ENCODE peak calls at places on chromosomes 12 and 14, in eight cellular contexts. Y is kidney; Z is iPS DF 6.9; C is CD4-positive, alpha-beta memory T cell; A is pancreas; G is neuronal stem cell; P is GM12865; S is CD8-positive, alpha-beta T cell. X is an unnamed sample.

GRCh38 chr14:47710581-47710980 is 35.2 kb upstream of the MDGA2 start:
- DNase-seq in Y (no peak), Z (no peak), C (no peak), A (no peak), G (no peak), P (no peak), S (no peak), X (no peak)

GRCh38 chr12:63900922-63901793 is 56.7 kb downstream of the SRGAP1 start:
- DNase-seq in Y (no peak), Z (no peak), C (no peak), A (no peak), G (no peak), P (no peak), S (no peak), X (no peak)

GRCh38 chr14:75343914-75344313 is 65.3 kb downstream of the FOS start:
- DNase-seq in Y (no peak), Z (no peak), C (no peak), A (no peak), G (no peak), P (no peak), S (no peak), X (no peak)

GRCh38 chr14:44166611-44167010 is 340.5 kb downstream of the FSCB start:
- DNase-seq in Y (no peak), Z (no peak), C (no peak), A (no peak), G (no peak), P (no peak), S (no peak), X (no peak)

GRCh38 chr14:24415421-24416253 is 13.8 kb downstream of the CBLN3 start:
- DNase-seq in Y (no peak), Z (no peak), C (no peak), A (peak), G (no peak), P (no peak), S (no peak), X (no peak)

GRCh38 chr12:89345830-89346740 is 6.2 kb downstream of the DUSP6 start:
- DNase-seq in Y (no peak), Z (no peak), C (peak), A (peak), G (peak), P (peak), S (no peak), X (peak)

GRCh38 chr12:131832393-131833231 is 4.4 kb downstream of the MMP17 start:
- DNase-seq in Y (no peak), Z (no peak), C (no peak), A (peak), G (no peak), P (no peak), S (no peak), X (no peak)

GRCh38 chr14:20560961-20561360 is at the start of gene RNASE9:
- DNase-seq in Y (no peak), Z (no peak), C (no peak), A (no peak), G (no peak), P (no peak), S (no peak), X (peak)

GRCh38 chr12:2244013-2244861 is 191.4 kb downstream of the CACNA1C start:
- DNase-seq in Y (no peak), Z (peak), C (no peak), A (no peak), G (peak), P (no peak), S (no peak), X (no peak)

GRCh38 chr14:58875613-58876012 is 237.9 kb downstream of the DACT1 start:
- DNase-seq in Y (no peak), Z (no peak), C (no peak), A (no peak), G (no peak), P (no peak), S (no peak), X (no peak)

GRCh38 chr12:123916729-123917128 is 55.9 kb downstream of the CCDC92 start:
- DNase-seq in Y (no peak), Z (no peak), C (no peak), A (no peak), G (no peak), P (no peak), S (no peak), X (no peak)

GRCh38 chr12:46388427-46388992 is 15.9 kb upstream of the SLC38A2 start:
- DNase-seq in Y (no peak), Z (no peak), C (no peak), A (no peak), G (no peak), P (peak), S (no peak), X (no peak)

GRCh38 chr12:27936196-27936595 is 36.3 kb downstream of the PTHLH start:
- DNase-seq in Y (no peak), Z (no peak), C (no peak), A (no peak), G (no peak), P (no peak), S (no peak), X (no peak)

GRCh38 chr14:54572316-54572715 is 5.4 kb downstream of the SAMD4A start:
- DNase-seq in Y (no peak), Z (peak), C (peak), A (no peak), G (no peak), P (peak), S (no peak), X (no peak)

GRCh38 chr12:26636710-26637328 is 196.2 kb downstream of the ITPR2 start:
- DNase-seq in Y (no peak), Z (no peak), C (no peak), A (no peak), G (no peak), P (no peak), S (no peak), X (no peak)

GRCh38 chr14:21978184-21978998 is 304.8 kb upstream of the OR4E1 start:
- DNase-seq in Y (no peak), Z (peak), C (peak), A (no peak), G (peak), P (peak), S (no peak), X (peak)

GRCh38 chr12:104643921-104644669 is 187.3 kb downstream of the CHST11 start:
- DNase-seq in Y (no peak), Z (no peak), C (no peak), A (no peak), G (no peak), P (peak), S (no peak), X (peak)

GRCh38 chr12:120321382-120322202 is 6.0 kb downstream of the PLA2G1B start:
- DNase-seq in Y (peak), Z (no peak), C (no peak), A (peak), G (no peak), P (no peak), S (no peak), X (no peak)

GRCh38 chr14:106491851-106492250 is 965.5 kb downstream of the TMEM121 start:
- DNase-seq in Y (no peak), Z (no peak), C (no peak), A (peak), G (no peak), P (no peak), S (no peak), X (no peak)

GRCh38 chr12:6950944-6951540 is at the start of gene PTPN6:
- DNase-seq in Y (peak), Z (no peak), C (peak), A (peak), G (no peak), P (peak), S (no peak), X (peak)

GRCh38 chr14:31441273-31442110 is 15.8 kb downstream of the DTD2 start:
- DNase-seq in Y (no peak), Z (no peak), C (no peak), A (no peak), G (no peak), P (no peak), S (no peak), X (no peak)

GRCh38 chr12:95003213-95003920 is at the start of gene NDUFA12:
- DNase-seq in Y (peak), Z (peak), C (peak), A (peak), G (peak), P (peak), S (peak), X (peak)

GRCh38 chr12:3119745-3120660 is 42.8 kb downstream of the TSPAN9 start:
- DNase-seq in Y (peak), Z (no peak), C (no peak), A (peak), G (no peak), P (no peak), S (no peak), X (no peak)

GRCh38 chr14:79161576-79161975 is 991.4 kb downstream of the NRXN3 start:
- DNase-seq in Y (no peak), Z (peak), C (no peak), A (no peak), G (peak), P (no peak), S (no peak), X (no peak)

GRCh38 chr12:6773662-6774351 is 1.5 kb downstream of the LAG3 start:
- DNase-seq in Y (no peak), Z (no peak), C (no peak), A (no peak), G (no peak), P (no peak), S (no peak), X (no peak)

GRCh38 chr14:51093371-51094281 is 1.3 kb downstream of the TRIM9 start:
- DNase-seq in Y (peak), Z (no peak), C (peak), A (peak), G (peak), P (peak), S (no peak), X (peak)

GRCh38 chr12:6765634-6766581 is at the start of gene PTMS:
- DNase-seq in Y (peak), Z (no peak), C (no peak), A (peak), G (peak), P (peak), S (no peak), X (no peak)

GRCh38 chr14:61609143-61609851 is 86.0 kb upstream of the HIF1A start:
- DNase-seq in Y (no peak), Z (peak), C (no peak), A (no peak), G (no peak), P (no peak), S (no peak), X (no peak)

GRCh38 chr12:119020377-119021360 is 39.3 kb downstream of the SRRM4 start:
- DNase-seq in Y (no peak), Z (peak), C (no peak), A (no peak), G (peak), P (peak), S (no peak), X (peak)

GRCh38 chr12:6650832-6651231 is 3.6 kb upstream of the ACRBP start:
- DNase-seq in Y (no peak), Z (no peak), C (no peak), A (no peak), G (no peak), P (no peak), S (no peak), X (no peak)

GRCh38 chr14:54090274-54090673 is 133.6 kb upstream of the BMP4 start:
- DNase-seq in Y (no peak), Z (no peak), C (no peak), A (no peak), G (no peak), P (no peak), S (no peak), X (no peak)

GRCh38 chr12:64299628-64300027 is 77.5 kb upstream of the KICS2 start:
- DNase-seq in Y (no peak), Z (no peak), C (no peak), A (no peak), G (no peak), P (no peak), S (no peak), X (no peak)

DNA sequence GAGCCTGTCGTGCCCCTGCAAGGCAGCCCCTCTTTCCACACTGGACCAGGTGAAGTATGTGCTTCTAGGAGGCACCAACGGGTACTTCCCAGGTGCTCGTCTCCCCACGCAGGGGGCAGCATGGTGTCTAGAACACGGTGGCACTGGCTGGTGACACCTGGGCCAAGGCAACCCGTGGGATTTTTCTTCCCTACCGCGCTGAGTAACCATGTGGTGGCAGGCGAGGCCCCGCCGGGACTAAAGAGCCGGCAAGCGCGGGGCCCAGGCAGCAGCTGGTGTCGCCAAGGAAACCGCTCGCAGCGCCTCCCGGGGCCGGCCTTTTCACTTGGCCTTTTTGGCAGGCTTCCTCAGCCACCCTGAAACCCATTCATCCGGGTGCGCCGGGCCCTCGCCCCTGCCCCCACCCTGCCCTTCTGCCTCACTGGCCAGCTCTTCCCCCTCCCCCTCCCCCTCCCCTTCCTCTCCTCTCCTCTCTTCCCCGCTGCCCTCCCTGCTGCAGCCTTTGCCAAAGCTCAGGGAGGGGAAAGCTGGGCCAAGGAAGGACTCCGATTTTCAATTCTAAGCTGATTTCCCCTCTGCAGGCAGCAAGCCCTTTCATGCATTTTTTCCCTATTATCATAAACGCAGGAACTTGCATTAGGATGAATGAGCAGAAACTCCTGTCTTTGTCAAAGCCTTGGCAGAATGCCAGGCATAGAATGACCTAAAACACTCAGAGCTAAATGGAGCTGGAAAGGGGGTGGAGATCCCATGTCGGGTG is 81.2 kb downstream of the IRF2BPL start:
- DNase-seq in Y (peak), Z (no peak), C (peak), A (peak), G (peak), P (peak), S (peak), X (peak)
- H3K4me3 ChIP-seq in Y (peak), Z (no peak), C (peak), A (no peak), G (peak), P (no peak), S (no peak), X (no peak)

DNA sequence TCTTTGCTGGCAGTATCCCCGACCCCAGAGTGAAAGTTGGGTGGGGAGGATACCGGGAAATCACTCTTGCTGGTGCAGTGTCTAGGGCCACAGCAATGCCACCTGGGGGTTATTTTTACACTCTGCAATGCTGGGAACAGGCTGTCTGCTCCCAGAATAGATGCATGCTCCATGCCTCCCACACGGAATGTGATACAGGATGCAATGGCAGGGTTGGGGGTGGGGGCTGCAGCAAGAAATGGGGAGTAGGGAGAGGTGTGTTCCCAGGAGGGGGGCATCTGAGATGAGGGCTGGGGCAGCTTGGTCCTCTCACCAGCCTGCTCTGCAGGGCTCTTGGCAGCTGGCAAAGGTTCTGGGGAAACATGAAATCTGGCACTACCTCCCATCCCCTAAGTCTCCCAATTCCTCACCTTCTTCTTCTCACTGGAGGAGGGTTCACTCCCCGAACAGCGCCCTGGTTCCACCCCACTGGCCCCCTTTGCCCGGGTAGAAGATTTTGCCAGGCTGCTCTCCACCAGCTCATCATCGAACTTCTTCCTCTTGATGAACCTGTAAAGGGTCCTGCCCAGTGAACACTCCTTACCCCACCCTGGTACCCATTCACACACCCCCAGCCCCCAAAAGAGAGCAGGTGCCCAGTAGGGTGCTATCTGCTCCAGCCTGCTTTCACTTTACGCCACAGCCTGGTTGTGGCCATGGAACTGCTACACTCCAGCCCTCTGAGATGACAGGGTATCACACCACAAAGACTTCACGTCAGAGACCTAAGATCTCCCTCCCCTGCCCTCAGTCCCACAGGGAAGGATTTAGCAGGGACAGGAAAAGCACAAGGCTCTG is 2.6 kb downstream of the MCRS1 start:
- DNase-seq in Y (peak), Z (no peak), C (no peak), A (no peak), G (no peak), P (no peak), S (no peak), X (no peak)
- H3K4me3 ChIP-seq in Y (no peak), Z (no peak), C (no peak), A (no peak), G (no peak), P (no peak), S (no peak), X (no peak)

GRCh38 chr12:53622724-53623123 is 3.5 kb downstream of the ATF7 start:
- DNase-seq in Y (no peak), Z (no peak), C (no peak), A (no peak), G (no peak), P (no peak), S (no peak), X (no peak)

GRCh38 chr12:53623526-53623925 is 2.7 kb downstream of the ATF7 start:
- DNase-seq in Y (no peak), Z (no peak), C (no peak), A (no peak), G (no peak), P (no peak), S (no peak), X (no peak)

GRCh38 chr12:53624956-53625355 is 1.2 kb downstream of the ATF7 start:
- DNase-seq in Y (no peak), Z (no peak), C (no peak), A (no peak), G (no peak), P (no peak), S (no peak), X (no peak)

GRCh38 chr12:53624453-53624852 is 1.7 kb downstream of the ATF7 start:
- DNase-seq in Y (no peak), Z (no peak), C (no peak), A (no peak), G (no peak), P (no peak), S (no peak), X (no peak)

GRCh38 chr12:53623986-53624385 is 2.2 kb downstream of the ATF7 start:
- DNase-seq in Y (no peak), Z (no peak), C (no peak), A (no peak), G (no peak), P (no peak), S (no peak), X (no peak)
- H3K4me3 ChIP-seq in Y (peak), Z (no peak), C (no peak), A (peak), G (peak), P (peak), S (no peak), X (no peak)

GRCh38 chr14:38210587-38211257 is 3.0 kb downstream of the SSTR1 start:
- DNase-seq in Y (peak), Z (no peak), C (no peak), A (peak), G (peak), P (no peak), S (no peak), X (no peak)
- H3K4me3 ChIP-seq in Y (peak), Z (no peak), C (no peak), A (peak), G (no peak), P (no peak), S (no peak), X (no peak)

DNA sequence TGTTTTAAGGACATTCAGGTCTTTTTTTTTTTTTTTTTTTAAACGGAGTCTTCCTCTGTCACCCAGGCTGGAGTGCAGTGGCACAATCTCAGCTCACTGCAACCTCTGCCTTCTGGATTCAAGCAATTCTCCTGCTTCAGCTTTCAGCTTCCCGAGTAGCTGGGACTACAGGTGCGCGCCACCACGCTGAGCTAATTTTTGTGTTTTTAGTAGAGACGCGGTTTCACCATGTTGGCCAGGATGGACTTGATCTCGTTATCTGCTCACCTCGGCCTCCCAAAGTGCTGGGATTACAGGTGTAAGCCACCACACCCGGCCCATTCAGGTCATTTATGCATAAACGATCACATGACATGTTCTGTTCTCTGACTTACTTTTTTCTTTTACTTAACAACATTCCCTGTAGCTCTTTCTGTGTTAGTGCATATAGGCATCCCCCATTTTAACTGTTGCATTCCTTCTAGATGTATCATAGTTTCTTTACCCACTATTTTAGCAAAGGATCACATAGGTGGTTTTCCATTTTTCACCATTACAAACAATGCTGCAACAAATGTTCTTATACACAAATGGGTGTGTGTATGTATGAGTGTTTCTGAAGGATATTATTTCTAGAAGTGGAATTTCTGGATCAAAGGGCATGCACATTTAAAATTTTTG is 74.2 kb downstream of the ARF6 start:
- DNase-seq in Y (no peak), Z (no peak), C (no peak), A (no peak), G (no peak), P (no peak), S (no peak), X (no peak)
- H3K4me3 ChIP-seq in Y (no peak), Z (no peak), C (no peak), A (no peak), G (no peak), P (no peak), S (no peak), X (no peak)

GRCh38 chr12:116317139-116317538 is 39.6 kb upstream of the MED13L start:
- DNase-seq in Y (no peak), Z (no peak), C (no peak), A (no peak), G (no peak), P (no peak), S (no peak), X (no peak)
- H3K4me3 ChIP-seq in Y (no peak), Z (no peak), C (no peak), A (no peak), G (no peak), P (no peak), S (no peak), X (no peak)

DNA sequence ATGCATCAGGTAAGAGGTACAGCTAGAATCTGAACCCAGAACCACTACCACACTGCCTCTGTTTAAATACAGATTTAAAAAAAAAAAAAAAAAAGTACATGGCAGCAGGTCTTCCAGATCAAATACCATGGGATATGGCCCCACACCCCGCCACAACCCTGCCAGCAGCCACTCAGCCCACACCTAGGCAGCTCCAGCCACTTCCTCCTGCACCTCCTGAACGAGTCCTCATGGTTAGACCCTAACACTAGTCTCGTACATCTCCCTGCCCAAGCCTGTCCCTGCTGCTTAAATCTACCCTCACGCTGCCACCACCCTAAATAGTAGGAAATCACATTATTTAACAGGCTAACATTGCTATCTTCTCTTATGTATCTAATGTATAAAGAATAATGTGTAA is 12.6 kb downstream of the SETD3 start:
- DNase-seq in Y (no peak), Z (no peak), C (no peak), A (no peak), G (no peak), P (no peak), S (no peak), X (no peak)
- H3K4me3 ChIP-seq in Y (no peak), Z (no peak), C (no peak), A (no peak), G (no peak), P (no peak), S (no peak), X (no peak)

GRCh38 chr12:122399592-122400373 is 22.7 kb downstream of the CLIP1 start:
- DNase-seq in Y (no peak), Z (no peak), C (peak), A (no peak), G (peak), P (peak), S (peak), X (peak)
- H3K4me3 ChIP-seq in Y (peak), Z (no peak), C (no peak), A (peak), G (no peak), P (no peak), S (no peak), X (no peak)